ENCODE peak calls at places on chromosomes 5 and 9, in eight cellular contexts. P is BE2C, B is uterus, Q is natural killer cell, Y is neural crest cell, K is lower leg skin, O is WTC11, N is AG04449. C is an unnamed sample.

GRCh38 chr5:6719896-6720560 is 6.8 kb downstream of the TENT4A start:
- DNase-seq in P (no peak), B (no peak), Q (no peak), Y (no peak), K (no peak), O (no peak), N (no peak), C (no peak)

GRCh38 chr5:159442210-159442850 is 112.0 kb upstream of the IL12B start:
- DNase-seq in P (no peak), B (no peak), Q (no peak), Y (no peak), K (no peak), O (peak), N (no peak), C (no peak)

GRCh38 chr9:111857555-111858211 is 38.9 kb upstream of the UGCG start:
- DNase-seq in P (no peak), B (no peak), Q (no peak), Y (no peak), K (no peak), O (no peak), N (no peak), C (no peak)

GRCh38 chr5:41218929-41219328 is 5.6 kb upstream of the C6 start:
- DNase-seq in P (no peak), B (no peak), Q (no peak), Y (no peak), K (no peak), O (no peak), N (no peak), C (no peak)

GRCh38 chr5:31231171-31231570 is 37.7 kb downstream of the CDH6 start:
- DNase-seq in P (no peak), B (no peak), Q (no peak), Y (no peak), K (no peak), O (no peak), N (no peak), C (no peak)

GRCh38 chr5:140734354-140734753 is 34.1 kb downstream of the ZMAT2 start:
- DNase-seq in P (no peak), B (no peak), Q (no peak), Y (no peak), K (no peak), O (no peak), N (no peak), C (no peak)

GRCh38 chr9:133778336-133778995 is 40.3 kb upstream of the SARDH start:
- DNase-seq in P (no peak), B (no peak), Q (no peak), Y (no peak), K (no peak), O (no peak), N (no peak), C (no peak)

GRCh38 chr5:177105546-177106476 is 19.1 kb downstream of the FGFR4 start:
- DNase-seq in P (no peak), B (no peak), Q (no peak), Y (no peak), K (no peak), O (no peak), N (no peak), C (no peak)

GRCh38 chr5:82183828-82184227 is 94.3 kb downstream of the RPS23 start:
- DNase-seq in P (peak), B (no peak), Q (no peak), Y (no peak), K (peak), O (no peak), N (no peak), C (no peak)

GRCh38 chr9:97528529-97529230 is 27.2 kb downstream of the TMOD1 start:
- DNase-seq in P (no peak), B (peak), Q (no peak), Y (no peak), K (no peak), O (peak), N (no peak), C (no peak)

GRCh38 chr5:14696057-14696456 is 31.5 kb downstream of the OTULIN start:
- DNase-seq in P (no peak), B (no peak), Q (no peak), Y (no peak), K (no peak), O (no peak), N (no peak), C (no peak)

GRCh38 chr9:34611811-34612787 is at the start of gene RPP25L:
- DNase-seq in P (peak), B (peak), Q (peak), Y (peak), K (peak), O (peak), N (no peak), C (peak)

GRCh38 chr5:58060971-58061370 is 398.9 kb downstream of the PLK2 start:
- DNase-seq in P (no peak), B (no peak), Q (no peak), Y (no peak), K (no peak), O (no peak), N (peak), C (no peak)

GRCh38 chr5:150352531-150353394 is 4.7 kb upstream of the TCOF1 start:
- DNase-seq in P (no peak), B (no peak), Q (no peak), Y (no peak), K (no peak), O (no peak), N (no peak), C (peak)

GRCh38 chr5:178389031-178389729 is 156.6 kb upstream of the PHYKPL start:
- DNase-seq in P (no peak), B (no peak), Q (no peak), Y (no peak), K (no peak), O (no peak), N (no peak), C (no peak)

GRCh38 chr5:65776707-65777141 is 54.7 kb downstream of the NLN start:
- DNase-seq in P (no peak), B (no peak), Q (no peak), Y (no peak), K (no peak), O (no peak), N (peak), C (peak)

GRCh38 chr9:118439446-118439845 is 735.2 kb downstream of the TLR4 start:
- DNase-seq in P (no peak), B (no peak), Q (no peak), Y (no peak), K (no peak), O (no peak), N (no peak), C (no peak)

GRCh38 chr5:88878976-88879375 is 4.0 kb downstream of the MEF2C start:
- DNase-seq in P (no peak), B (no peak), Q (no peak), Y (no peak), K (no peak), O (no peak), N (no peak), C (no peak)

GRCh38 chr5:68334550-68334880 is 119.0 kb downstream of the PIK3R1 start:
- DNase-seq in P (no peak), B (no peak), Q (no peak), Y (no peak), K (no peak), O (no peak), N (no peak), C (no peak)

GRCh38 chr5:72402959-72403628 is 82.9 kb downstream of the PTCD2 start:
- DNase-seq in P (no peak), B (peak), Q (no peak), Y (no peak), K (no peak), O (peak), N (no peak), C (no peak)

GRCh38 chr5:126519637-126520592 is 75.1 kb downstream of the ALDH7A1 start:
- DNase-seq in P (no peak), B (peak), Q (no peak), Y (no peak), K (no peak), O (no peak), N (no peak), C (no peak)

GRCh38 chr9:89946741-89947140 is 341.9 kb downstream of the GADD45G start:
- DNase-seq in P (no peak), B (no peak), Q (no peak), Y (no peak), K (no peak), O (no peak), N (no peak), C (no peak)
- TF ChIP-seq CTCF in P (no peak), B (no peak), Q (no peak), Y (no peak), K (no peak), O (no peak), N (no peak), C (no peak)

GRCh38 chr5:180798193-180798592 is 4.4 kb downstream of the MGAT1 start:
- DNase-seq in P (no peak), B (no peak), Q (no peak), Y (no peak), K (no peak), O (no peak), N (no peak), C (no peak)

GRCh38 chr5:180802325-180803180 is at the start of gene MGAT1:
- DNase-seq in P (peak), B (peak), Q (peak), Y (peak), K (peak), O (peak), N (no peak), C (no peak)

GRCh38 chr5:180799194-180799593 is 3.4 kb downstream of the MGAT1 start:
- DNase-seq in P (no peak), B (no peak), Q (no peak), Y (no peak), K (peak), O (peak), N (no peak), C (no peak)

GRCh38 chr5:180801596-180802324 is 846 bp downstream of the MGAT1 start:
- DNase-seq in P (no peak), B (no peak), Q (no peak), Y (no peak), K (no peak), O (no peak), N (no peak), C (no peak)

DNA sequence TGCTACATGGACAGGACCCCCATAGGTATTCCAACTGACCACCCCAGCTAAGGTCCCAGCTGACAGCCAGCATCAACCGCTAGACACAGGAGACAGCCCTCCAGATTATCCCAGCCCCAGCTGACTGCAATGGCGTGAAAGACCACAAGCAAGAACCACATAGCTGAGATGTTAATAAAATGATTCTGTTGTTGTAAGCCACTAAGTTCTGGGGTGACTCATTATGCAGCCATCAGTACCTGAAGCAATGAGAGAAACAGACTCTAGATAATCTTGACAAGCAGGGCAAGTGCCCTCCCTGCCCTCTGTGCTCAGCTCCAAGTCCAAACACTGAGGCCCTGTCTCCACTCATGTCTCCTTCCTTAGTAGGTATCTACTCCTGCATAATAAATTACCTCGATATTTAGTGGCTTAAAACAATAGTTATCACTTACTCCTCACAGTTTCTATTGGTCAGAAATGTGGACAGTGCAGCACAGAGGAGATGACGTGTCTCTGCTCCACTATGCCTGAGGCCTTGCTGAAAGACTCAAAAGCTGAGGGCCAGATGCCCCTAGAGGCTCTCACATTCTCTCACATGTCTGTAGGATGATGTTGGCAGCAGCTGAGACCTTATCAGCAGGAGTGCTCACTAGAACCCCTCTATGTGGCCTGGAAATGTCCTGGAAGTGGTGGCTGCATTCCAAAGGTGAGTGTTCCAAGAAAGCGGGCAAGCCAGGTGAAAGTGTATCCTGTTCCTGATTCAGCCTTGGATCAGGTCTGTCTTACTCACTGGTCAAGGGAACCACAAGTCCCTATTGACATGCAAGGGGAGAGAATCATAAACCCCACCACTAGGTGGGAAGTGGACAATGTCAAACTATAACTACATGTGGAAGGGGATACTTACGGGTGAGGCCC is 2.5 kb downstream of the MGAT1 start:
- DNase-seq in P (no peak), B (no peak), Q (no peak), Y (no peak), K (peak), O (no peak), N (no peak), C (peak)
- TF ChIP-seq CTCF in P (peak), B (no peak), Q (no peak), Y (peak), K (no peak), O (no peak), N (peak), C (peak)

DNA sequence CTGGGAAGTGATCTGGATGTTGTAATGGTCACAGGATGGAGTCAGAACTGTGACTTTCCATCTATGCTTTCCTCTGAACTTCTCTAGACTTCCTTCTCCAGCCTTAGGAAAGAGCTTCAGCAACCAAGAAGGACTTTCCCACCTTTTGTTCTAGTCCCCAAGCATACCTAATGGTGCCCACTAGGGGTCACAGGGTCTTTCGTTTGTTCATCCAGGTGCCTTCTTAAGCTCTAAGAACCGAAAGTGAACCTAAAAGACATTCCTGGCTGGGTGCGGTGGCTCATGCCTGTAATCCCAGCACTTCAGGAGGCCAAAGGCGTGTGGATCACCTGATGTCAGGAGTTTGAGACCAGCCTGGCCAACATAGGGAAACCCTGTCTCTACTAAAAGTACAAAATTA is 1.8 kb upstream of the WNT8A start:
- DNase-seq in P (no peak), B (no peak), Q (no peak), Y (no peak), K (no peak), O (peak), N (no peak), C (no peak)
- TF ChIP-seq CTCF in P (peak), B (no peak), Q (no peak), Y (no peak), K (no peak), O (peak), N (no peak), C (no peak)

GRCh38 chr9:114431003-114431402 is 43.2 kb upstream of the AKNA start:
- DNase-seq in P (no peak), B (no peak), Q (no peak), Y (no peak), K (no peak), O (no peak), N (no peak), C (no peak)
- TF ChIP-seq CTCF in P (no peak), B (no peak), Q (no peak), Y (no peak), K (no peak), O (no peak), N (no peak), C (no peak)

GRCh38 chr9:37508834-37509206 is 23.1 kb downstream of the POLR1E start:
- DNase-seq in P (no peak), B (no peak), Q (no peak), Y (no peak), K (no peak), O (no peak), N (no peak), C (no peak)
- TF ChIP-seq CTCF in P (no peak), B (no peak), Q (no peak), Y (no peak), K (no peak), O (no peak), N (no peak), C (no peak)

GRCh38 chr5:86756839-86757238 is 139.1 kb downstream of the COX7C start:
- DNase-seq in P (no peak), B (no peak), Q (no peak), Y (no peak), K (no peak), O (no peak), N (no peak), C (no peak)
- TF ChIP-seq CTCF in P (peak), B (no peak), Q (no peak), Y (peak), K (no peak), O (no peak), N (no peak), C (no peak)

GRCh38 chr9:15513335-15513734 is 2.6 kb upstream of the PSIP1 start:
- DNase-seq in P (peak), B (no peak), Q (no peak), Y (no peak), K (no peak), O (peak), N (no peak), C (no peak)
- TF ChIP-seq CTCF in P (peak), B (no peak), Q (no peak), Y (no peak), K (no peak), O (no peak), N (peak), C (peak)

GRCh38 chr9:96245399-96245798 is 56.6 kb downstream of the HSD17B3 start:
- DNase-seq in P (peak), B (no peak), Q (no peak), Y (peak), K (no peak), O (peak), N (no peak), C (no peak)
- TF ChIP-seq CTCF in P (peak), B (no peak), Q (no peak), Y (peak), K (no peak), O (peak), N (no peak), C (no peak)

GRCh38 chr9:93035106-93035660 is 23.3 kb upstream of the SUSD3 start:
- DNase-seq in P (no peak), B (no peak), Q (no peak), Y (no peak), K (no peak), O (no peak), N (no peak), C (no peak)

GRCh38 chr9:93038918-93039317 is 19.6 kb upstream of the SUSD3 start:
- DNase-seq in P (no peak), B (no peak), Q (no peak), Y (no peak), K (no peak), O (no peak), N (no peak), C (no peak)

GRCh38 chr9:93037476-93037971 is 21.0 kb upstream of the SUSD3 start:
- DNase-seq in P (no peak), B (no peak), Q (no peak), Y (no peak), K (no peak), O (no peak), N (no peak), C (no peak)

GRCh38 chr9:93035821-93036351 is 22.6 kb upstream of the SUSD3 start:
- DNase-seq in P (no peak), B (no peak), Q (no peak), Y (no peak), K (no peak), O (no peak), N (no peak), C (no peak)

DNA sequence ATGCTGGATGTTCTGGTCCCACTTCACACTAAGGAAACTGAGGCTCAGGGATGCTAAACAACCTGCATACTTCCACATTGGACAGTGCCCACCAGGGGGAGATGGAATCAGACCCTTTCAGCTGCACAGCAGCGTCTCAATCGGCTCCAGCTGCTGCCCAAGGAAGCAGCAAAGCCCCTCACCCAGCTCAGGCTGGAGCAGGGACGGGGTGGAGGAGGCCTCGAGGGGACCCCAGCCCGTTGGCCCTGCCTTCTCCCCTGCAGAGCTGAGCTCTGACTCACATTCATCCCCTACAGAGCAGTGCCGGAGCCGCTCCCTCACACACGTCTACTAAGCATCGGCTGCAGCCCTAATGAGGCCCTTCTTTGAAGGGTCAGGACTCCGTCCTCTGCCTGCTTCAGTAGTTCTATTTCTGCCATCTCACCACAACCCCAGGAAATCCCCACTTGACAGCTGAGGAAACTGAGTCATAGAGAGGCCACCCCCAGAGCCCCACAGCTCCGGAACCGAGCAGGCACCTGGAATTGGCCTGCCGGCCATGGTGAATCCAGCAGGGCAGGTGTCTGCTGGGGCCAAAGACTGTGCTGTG is 21.5 kb upstream of the SUSD3 start:
- DNase-seq in P (no peak), B (no peak), Q (no peak), Y (no peak), K (no peak), O (no peak), N (no peak), C (no peak)
- TF ChIP-seq CTCF in P (peak), B (no peak), Q (no peak), Y (no peak), K (no peak), O (no peak), N (no peak), C (no peak)

GRCh38 chr9:116313638-116314037 is 160.0 kb downstream of the PAPPA start:
- DNase-seq in P (no peak), B (no peak), Q (no peak), Y (no peak), K (no peak), O (no peak), N (no peak), C (no peak)
- TF ChIP-seq CTCF in P (no peak), B (no peak), Q (no peak), Y (no peak), K (no peak), O (no peak), N (no peak), C (no peak)

C was measured in BJ.